ENCODE peak calls at places on chromosomes 12 and 14, in nine cellular contexts. F is psoas muscle, Y is suprapubic skin, D is gastrocnemius medialis, G is ovary, W is transverse colon, L is GM12865, U is mammary epithelial cell, A is brain microvascular endothelial cell. Q is an unnamed sample.

GRCh38 chr14:53567236-53567785 is 389.3 kb downstream of the BMP4 start:
- DNase-seq in F (no peak), Y (no peak), D (no peak), G (no peak), W (no peak), L (no peak), U (peak; percentile 36), A (no peak), Q (no peak)

GRCh38 chr12:54051916-54052744 is 1.5 kb upstream of the HOXC4 start:
- DNase-seq in F (no peak), Y (no peak), D (no peak), G (peak; percentile 42), W (no peak), L (no peak), U (no peak), A (no peak), Q (no peak)

GRCh38 chr12:14367097-14367661 is 1.7 kb downstream of the ATF7IP start:
- DNase-seq in F (no peak), Y (no peak), D (no peak), G (no peak), W (no peak), L (peak; percentile 86), U (peak; percentile 57), A (no peak), Q (no peak)

GRCh38 chr14:65860956-65861631 is 448.6 kb downstream of the FUT8 start:
- DNase-seq in F (no peak), Y (no peak), D (no peak), G (no peak), W (no peak), L (no peak), U (no peak), A (no peak), Q (no peak)

GRCh38 chr14:101035466-101036225 is 132.1 kb upstream of the RTL1 start:
- DNase-seq in F (no peak), Y (peak; percentile 28), D (no peak), G (peak; percentile 5), W (no peak), L (no peak), U (no peak), A (no peak), Q (peak; percentile 49)

GRCh38 chr14:23573384-23573783 is 5.2 kb downstream of the JPH4 start:
- DNase-seq in F (no peak), Y (peak; percentile 48), D (no peak), G (no peak), W (no peak), L (no peak), U (no peak), A (no peak), Q (no peak)

GRCh38 chr14:104520620-104521410 is 58.7 kb upstream of the C14orf180 start:
- DNase-seq in F (no peak), Y (no peak), D (no peak), G (no peak), W (no peak), L (no peak), U (no peak), A (no peak), Q (no peak)

GRCh38 chr14:24416254-24416931 is 13.1 kb downstream of the CBLN3 start:
- DNase-seq in F (no peak), Y (peak; percentile 52), D (no peak), G (peak; percentile 18), W (no peak), L (no peak), U (no peak), A (no peak), Q (no peak)

GRCh38 chr14:24673534-24674203 is 39.7 kb upstream of the GZMB start:
- DNase-seq in F (no peak), Y (no peak), D (no peak), G (no peak), W (peak; percentile 27), L (peak; percentile 88), U (peak; percentile 80), A (no peak), Q (no peak)

GRCh38 chr12:64390275-64390851 is at the start of gene C12orf56:
- DNase-seq in F (no peak), Y (no peak), D (no peak), G (no peak), W (peak; percentile 17), L (no peak), U (no peak), A (no peak), Q (no peak)

GRCh38 chr12:29503283-29503682 is 5.8 kb upstream of the OVCH1 start:
- DNase-seq in F (no peak), Y (no peak), D (no peak), G (no peak), W (no peak), L (no peak), U (no peak), A (no peak), Q (no peak)

GRCh38 chr14:65250162-65250495 is 147.8 kb upstream of the MAX start:
- DNase-seq in F (no peak), Y (no peak), D (no peak), G (no peak), W (no peak), L (no peak), U (no peak), A (no peak), Q (no peak)

GRCh38 chr12:27999521-27999920 is 27.0 kb upstream of the PTHLH start:
- DNase-seq in F (no peak), Y (no peak), D (no peak), G (no peak), W (no peak), L (no peak), U (peak; percentile 97), A (no peak), Q (no peak)

GRCh38 chr14:63308723-63309317 is 9.9 kb downstream of the GPHB5 start:
- DNase-seq in F (no peak), Y (no peak), D (no peak), G (no peak), W (peak; percentile 8), L (peak; percentile 55), U (no peak), A (peak; percentile 12), Q (no peak)

GRCh38 chr14:92654206-92654901 is 94.1 kb downstream of the LGMN start:
- DNase-seq in F (no peak), Y (no peak), D (no peak), G (no peak), W (no peak), L (no peak), U (no peak), A (no peak), Q (no peak)

GRCh38 chr12:24739094-24739779 is 209.7 kb downstream of the BCAT1 start:
- DNase-seq in F (no peak), Y (no peak), D (no peak), G (no peak), W (no peak), L (no peak), U (no peak), A (no peak), Q (no peak)

GRCh38 chr14:22190411-22191191 is 398.4 kb downstream of the DAD1 start:
- DNase-seq in F (no peak), Y (no peak), D (no peak), G (no peak), W (no peak), L (no peak), U (peak; percentile 21), A (peak; percentile 77), Q (no peak)

GRCh38 chr14:92487513-92488133 is 26.0 kb upstream of the RIN3 start:
- DNase-seq in F (no peak), Y (no peak), D (no peak), G (no peak), W (no peak), L (no peak), U (no peak), A (no peak), Q (peak; percentile 17)

GRCh38 chr12:50676761-50677160 is 87.1 kb upstream of the ATF1 start:
- DNase-seq in F (no peak), Y (no peak), D (no peak), G (no peak), W (no peak), L (no peak), U (no peak), A (no peak), Q (no peak)

GRCh38 chr14:50321009-50321660 is 9.0 kb downstream of the DMAC2L start:
- DNase-seq in F (no peak), Y (no peak), D (peak; percentile 44), G (peak; percentile 43), W (peak; percentile 75), L (peak; percentile 92), U (peak; percentile 99), A (peak; percentile 98), Q (peak; percentile 80)
- H3K4me3 ChIP-seq in F (peak overlapping the region; percentile 42), Y (peak overlapping the region; percentile 25), D (peak overlapping the region; percentile 34), G (peak overlapping the region; percentile 23), W (no peak overlapping the region), L (peak overlapping the region; percentile 46), U (no peak overlapping the region), A (no peak overlapping the region), Q (no peak overlapping the region)

GRCh38 chr12:133080051-133080618 is 588 bp upstream of the ZNF140 start:
- DNase-seq in F (peak; percentile 99), Y (peak; percentile 99), D (peak; percentile 98), G (peak; percentile 97), W (peak; percentile 98), L (peak; percentile 99), U (peak; percentile 99), A (peak; percentile 99), Q (peak; percentile 98)
- TF ChIP-seq CTCF in F (no peak), Y (no peak), D (no peak), G (no peak), W (no peak), L (peak; percentile 12), U (no peak), A (peak; percentile 35), Q (peak; percentile 22)

DNA sequence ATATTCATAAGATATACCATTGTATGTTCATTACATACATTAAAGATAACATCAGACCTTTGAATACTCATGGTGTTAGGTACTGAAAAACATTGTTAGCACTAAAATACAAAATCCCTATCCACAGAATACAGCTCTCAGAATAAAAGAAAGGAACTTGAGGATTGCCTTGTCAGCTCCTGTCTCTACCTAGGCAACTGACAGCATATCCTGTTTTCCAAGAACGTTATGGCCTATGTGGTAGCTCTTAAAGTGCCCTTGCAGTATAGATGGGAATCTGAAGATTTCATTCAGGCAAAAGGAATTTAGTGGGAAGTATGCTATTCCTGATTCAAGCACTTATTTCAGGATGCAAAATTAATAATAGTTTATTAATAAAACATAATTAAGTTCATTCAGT is 1.8 kb upstream of the PPP1R12A start:
- DNase-seq in F (no peak), Y (no peak), D (no peak), G (no peak), W (no peak), L (no peak), U (no peak), A (no peak), Q (no peak)
- H3K4me3 ChIP-seq in F (peak overlapping the region; percentile 92), Y (peak overlapping the region; percentile 94), D (no peak overlapping the region), G (peak overlapping the region; percentile 85), W (peak overlapping the region; percentile 88), L (peak overlapping the region; percentile 77), U (peak overlapping the region; percentile 89), A (no peak overlapping the region), Q (no peak overlapping the region)

GRCh38 chr14:105776924-105777323 is 250.5 kb downstream of the TMEM121 start:
- DNase-seq in F (no peak), Y (no peak), D (no peak), G (no peak), W (no peak), L (no peak), U (no peak), A (no peak), Q (no peak)

GRCh38 chr14:105773584-105773983 is 247.2 kb downstream of the TMEM121 start:
- DNase-seq in F (no peak), Y (no peak), D (no peak), G (no peak), W (no peak), L (no peak), U (no peak), A (no peak), Q (no peak)

GRCh38 chr14:105774001-105774400 is 247.6 kb downstream of the TMEM121 start:
- DNase-seq in F (no peak), Y (no peak), D (no peak), G (no peak), W (no peak), L (no peak), U (no peak), A (no peak), Q (no peak)
- TF ChIP-seq CTCF in F (no peak), Y (no peak), D (no peak), G (no peak), W (no peak), L (no peak), U (no peak), A (no peak), Q (no peak)